ENCODE peak calls at places on chromosomes 7 and 10, in seven cellular contexts. G is neuronal stem cell, V is mesendoderm, C is H1, U is H9, R is mesenchymal stem cell, T is trophoblast cell. O is an unnamed sample.

GRCh38 chr7:19362099-19362498 is 216.9 kb upstream of the FERD3L start:
- DNase-seq in V (no peak), G (no peak), T (no peak), R (no peak), U (no peak), C (no peak), O (peak; percentile 56)

GRCh38 chr7:142443614-142444013 is 185.8 kb upstream of the PRSS58 start:
- DNase-seq in C (no peak), V (no peak), R (peak; percentile 34), U (no peak), G (no peak), T (no peak), O (peak; percentile 49)

GRCh38 chr10:74150151-74151056 is at the start of gene AP3M1:
- DNase-seq in C (peak; percentile 90), U (peak; percentile 88), T (no peak), G (no peak), R (no peak), V (no peak), O (no peak)

GRCh38 chr10:119166111-119166500 is 592 bp upstream of the SFXN4 start:
- DNase-seq in R (no peak), C (peak; percentile 52), G (no peak), U (no peak), T (no peak), V (no peak), O (no peak)

GRCh38 chr10:6694447-6695155 is 114.5 kb upstream of the PRKCQ start:
- DNase-seq in V (peak; percentile 30), G (no peak), R (peak; percentile 28), U (no peak), C (no peak), T (no peak), O (no peak)

GRCh38 chr7:53431901-53432300 is 396.5 kb downstream of the POM121L12 start:
- DNase-seq in U (no peak), V (no peak), T (no peak), R (no peak), G (no peak), C (no peak), O (no peak)

GRCh38 chr7:37920619-37921339 is at the start of gene EPDR1:
- DNase-seq in G (peak; percentile 41), T (peak; percentile 31), U (peak; percentile 75), V (peak; percentile 71), R (peak; percentile 34), C (peak; percentile 78), O (no peak)

GRCh38 chr7:49091089-49091488 is 166.7 kb downstream of the CDC14C start:
- DNase-seq in U (no peak), T (no peak), G (no peak), V (no peak), R (no peak), C (no peak), O (no peak)

GRCh38 chr7:264541-265191 is 25.3 kb upstream of the FOXL3 start:
- DNase-seq in V (no peak), U (no peak), C (no peak), R (no peak), G (no peak), T (no peak), O (no peak)

GRCh38 chr10:16183989-16184643 is 252.7 kb upstream of the PTER start:
- DNase-seq in V (no peak), G (no peak), R (no peak), C (no peak), U (no peak), T (peak; percentile 16), O (no peak)

GRCh38 chr7:118575393-118575948 is 351.0 kb downstream of the ANKRD7 start:
- DNase-seq in U (no peak), C (no peak), T (no peak), R (no peak), V (no peak), G (no peak), O (no peak)

GRCh38 chr10:101901340-101901739 is 57.7 kb upstream of the KCNIP2 start:
- DNase-seq in V (no peak), U (no peak), T (no peak), G (no peak), C (no peak), R (no peak), O (no peak)

GRCh38 chr7:123860848-123861247 is 15.9 kb downstream of the HYAL4 start:
- DNase-seq in U (no peak), T (no peak), V (no peak), R (no peak), G (no peak), C (no peak), O (no peak)

GRCh38 chr7:92835851-92836488 is 403 bp downstream of the CDK6 start:
- DNase-seq in C (peak; percentile 50), T (peak; percentile 36), U (no peak), V (peak; percentile 34), R (peak; percentile 61), G (no peak), O (no peak)

GRCh38 chr10:96765406-96766240 is 45.3 kb upstream of the PIK3AP1 start:
- DNase-seq in G (no peak), V (peak; percentile 40), U (peak; percentile 40), R (peak; percentile 16), T (peak; percentile 85), C (peak; percentile 62), O (peak; percentile 44)

GRCh38 chr7:109456116-109456515 is 886.4 kb downstream of the DNAJB9 start:
- DNase-seq in U (peak; percentile 42), T (no peak), V (peak; percentile 23), G (no peak), R (no peak), C (no peak), O (no peak)

GRCh38 chr7:83469076-83469475 is 179.9 kb downstream of the SEMA3E start:
- DNase-seq in R (peak; percentile 31), G (no peak), U (no peak), V (no peak), T (no peak), C (no peak), O (peak; percentile 78)

GRCh38 chr10:22754298-22754697 is 39.9 kb upstream of the PIP4K2A start:
- DNase-seq in V (no peak), T (no peak), G (no peak), C (no peak), U (no peak), R (no peak), O (no peak)

GRCh38 chr10:22753786-22754185 is 39.4 kb upstream of the PIP4K2A start:
- DNase-seq in U (no peak), T (no peak), V (no peak), R (no peak), G (no peak), C (no peak), O (no peak)

GRCh38 chr10:22760025-22760424 is 45.6 kb upstream of the PIP4K2A start:
- DNase-seq in G (no peak), R (no peak), U (no peak), V (peak; percentile 6), T (no peak), C (no peak), O (no peak)

GRCh38 chr10:22761569-22762220 is 47.3 kb upstream of the PIP4K2A start:
- DNase-seq in R (no peak), U (no peak), T (no peak), G (no peak), C (no peak), V (no peak), O (peak; percentile 6)

DNA sequence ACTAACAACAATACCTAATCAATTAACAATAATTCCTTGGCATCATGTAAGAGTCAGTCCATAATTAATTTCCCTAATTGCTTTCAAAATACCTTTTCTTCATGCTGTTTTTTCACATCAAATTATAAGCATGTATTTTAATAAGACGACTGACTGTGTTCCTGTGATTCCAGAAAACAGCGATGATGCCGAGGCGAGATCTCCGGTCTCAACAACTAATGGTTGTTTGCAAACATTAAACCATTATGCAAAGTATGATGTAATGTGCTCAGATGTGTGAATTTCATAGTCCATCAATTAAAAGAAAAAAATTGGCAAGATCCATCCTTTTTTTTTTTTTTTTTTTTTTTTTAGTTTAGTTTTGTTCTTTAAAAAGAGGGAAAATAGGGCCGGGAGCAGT is 44.5 kb upstream of the PIP4K2A start:
- DNase-seq in C (no peak), U (no peak), V (no peak), R (no peak), G (no peak), T (no peak), O (no peak)
- H3K18ac ChIP-seq in C (no peak overlapping the region), U (no peak overlapping the region), V (no peak overlapping the region), R (no peak overlapping the region), G (no peak overlapping the region), T (no peak overlapping the region), O (no peak overlapping the region)

DNA sequence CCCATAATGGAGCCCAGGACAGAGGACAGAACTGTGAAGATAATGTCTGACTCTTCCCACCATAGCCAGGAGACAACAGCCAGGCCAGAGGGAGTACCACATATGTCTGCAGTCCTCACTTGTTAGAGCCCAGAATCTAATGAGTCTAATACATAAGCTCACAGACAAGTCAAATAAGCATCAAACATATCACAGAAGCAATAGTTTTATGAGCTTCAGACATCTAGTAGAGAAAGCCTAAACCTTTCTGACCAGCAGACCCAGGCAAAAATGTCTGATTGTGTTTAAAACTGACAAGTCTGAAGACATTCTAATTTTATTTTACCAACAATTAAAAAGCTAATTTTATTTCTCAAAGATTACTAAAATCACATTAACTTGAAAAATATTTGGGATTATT is 75.5 kb downstream of the MAPK8 start:
- DNase-seq in C (no peak), V (no peak), G (no peak), T (no peak), R (no peak), U (no peak), O (no peak)
- H3K18ac ChIP-seq in C (no peak overlapping the region), V (no peak overlapping the region), G (no peak overlapping the region), T (no peak overlapping the region), R (no peak overlapping the region), U (no peak overlapping the region), O (no peak overlapping the region)

DNA sequence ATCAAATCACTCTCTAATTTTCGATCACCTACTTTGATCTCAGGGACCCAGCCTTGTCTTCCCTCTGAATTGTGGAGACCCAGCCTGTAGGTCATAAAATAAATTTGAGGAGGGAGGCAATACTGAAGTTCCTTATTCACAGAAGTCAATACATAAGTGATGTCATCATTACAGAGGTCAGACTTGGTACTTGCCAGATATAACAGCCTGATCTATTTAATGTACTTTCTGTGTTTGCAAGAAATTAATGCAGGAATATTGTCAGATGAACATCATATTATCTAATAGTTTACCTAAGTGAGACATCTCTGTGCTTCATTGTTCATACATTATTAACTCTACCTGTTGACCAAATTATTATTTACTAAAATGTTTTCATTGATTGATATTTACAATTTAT is 105.6 kb downstream of the GPAM start:
- DNase-seq in C (no peak), R (no peak), U (no peak), T (no peak), G (no peak), V (no peak), O (no peak)
- H3K18ac ChIP-seq in C (no peak overlapping the region), R (no peak overlapping the region), U (no peak overlapping the region), T (no peak overlapping the region), G (no peak overlapping the region), V (no peak overlapping the region), O (no peak overlapping the region)

GRCh38 chr10:125699562-125700143 is 16.7 kb upstream of the TEX36 start:
- DNase-seq in C (no peak), U (no peak), G (no peak), V (no peak), T (no peak), R (no peak), O (no peak)

GRCh38 chr10:125700355-125700911 is 17.5 kb upstream of the TEX36 start:
- DNase-seq in U (no peak), R (no peak), C (no peak), V (no peak), T (no peak), G (no peak), O (peak; percentile 53)

GRCh38 chr10:125692932-125693847 is 10.2 kb upstream of the TEX36 start:
- DNase-seq in R (no peak), G (no peak), C (no peak), V (no peak), T (no peak), U (no peak), O (peak; percentile 7)

GRCh38 chr10:125694874-125695273 is 11.9 kb upstream of the TEX36 start:
- DNase-seq in T (no peak), C (no peak), R (peak; percentile 54), G (no peak), U (no peak), V (no peak), O (peak; percentile 85)

GRCh38 chr10:125698599-125698998 is 15.6 kb upstream of the TEX36 start:
- DNase-seq in V (peak; percentile 7), T (no peak), U (no peak), C (no peak), G (no peak), R (no peak), O (no peak)
- H3K18ac ChIP-seq in V (no peak overlapping the region), T (no peak overlapping the region), U (no peak overlapping the region), C (no peak overlapping the region), G (no peak overlapping the region), R (no peak overlapping the region), O (no peak overlapping the region)

O was measured in IMR-90.